ENCODE peak calls at places on chromosomes 2 and 18, in nine cellular contexts. X is RWPE2, K is GM23338, Z is right cardiac atrium, P is dorsolateral prefrontal cortex, R is GM23248, D is tibial nerve, H is HAP-1, N is breast epithelium. B is an unnamed sample. For H3K27me3, the result is how much of the 10 kb centered on the place peaks cover.

GRCh38 chr2:217530399-217531100 is 472.2 kb downstream of the TNS1 start:
- DNase-seq in X (no peak), K (no peak), Z (peak), P (no peak), R (no peak), D (no peak), H (no peak), N (no peak), B (no peak)

GRCh38 chr18:34730774-34731173 is 20.7 kb downstream of the DTNA start:
- DNase-seq in X (no peak), K (no peak), Z (no peak), P (no peak), R (no peak), D (no peak), H (no peak), N (no peak), B (no peak)

GRCh38 chr18:46393230-46393629 is 263.8 kb downstream of the LOXHD1 start:
- DNase-seq in X (no peak), K (peak), Z (peak), P (no peak), R (no peak), D (no peak), H (peak), N (no peak), B (no peak)

GRCh38 chr2:231458368-231458767 is 5.9 kb downstream of the NCL start:
- DNase-seq in X (no peak), K (no peak), Z (no peak), P (no peak), R (no peak), D (no peak), H (no peak), N (no peak), B (no peak)

GRCh38 chr2:158115202-158115783 is 13.6 kb downstream of the UPP2 start:
- DNase-seq in X (no peak), K (no peak), Z (no peak), P (no peak), R (no peak), D (no peak), H (no peak), N (no peak), B (no peak)

GRCh38 chr2:201507725-201508124 is 56.2 kb downstream of the STRADB start:
- DNase-seq in X (no peak), K (no peak), Z (no peak), P (no peak), R (no peak), D (no peak), H (no peak), N (no peak), B (no peak)

GRCh38 chr2:127589358-127589757 is 53.9 kb downstream of the MYO7B start:
- DNase-seq in X (no peak), K (no peak), Z (no peak), P (no peak), R (no peak), D (no peak), H (no peak), N (no peak), B (no peak)

GRCh38 chr2:142893241-142893640 is 15.8 kb downstream of the KYNU start:
- DNase-seq in X (no peak), K (no peak), Z (no peak), P (no peak), R (no peak), D (no peak), H (no peak), N (no peak), B (no peak)

GRCh38 chr2:177740718-177741117 is 331.9 kb downstream of the PDE11A start:
- DNase-seq in X (no peak), K (no peak), Z (no peak), P (no peak), R (no peak), D (no peak), H (no peak), N (no peak), B (no peak)

GRCh38 chr2:197229509-197230458 is 80.8 kb downstream of the ANKRD44 start:
- DNase-seq in X (no peak), K (no peak), Z (no peak), P (no peak), R (peak), D (no peak), H (no peak), N (no peak), B (no peak)

GRCh38 chr2:102149243-102149642 is 6.7 kb downstream of the IL1R1 start:
- DNase-seq in X (no peak), K (no peak), Z (no peak), P (no peak), R (no peak), D (no peak), H (no peak), N (no peak), B (no peak)
- H3K27me3 ChIP-seq in X (under half), K (under half), Z (under half), P (under half), R (under half), D (under half), H (under half), N (under half), B (under half)

DNA sequence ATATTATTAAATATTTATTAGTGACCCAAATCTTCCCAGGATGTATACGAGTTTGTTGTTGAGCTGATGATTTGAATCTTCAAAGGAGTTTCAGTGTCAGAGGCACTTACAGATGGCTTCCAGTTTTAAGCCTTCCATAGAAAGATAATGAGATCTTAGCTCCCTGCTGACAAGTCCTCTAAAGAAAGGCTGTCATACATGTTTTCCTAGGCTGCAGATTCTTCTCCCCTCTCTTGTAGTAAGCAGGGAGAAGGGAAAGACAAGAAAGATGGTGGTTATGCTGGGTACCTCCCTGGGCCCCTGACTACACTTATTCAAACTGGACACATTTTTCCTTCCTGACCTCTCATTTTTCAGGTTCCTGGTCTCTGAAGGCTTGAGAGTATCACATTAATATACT is 8.1 kb upstream of the GAREM1 start:
- DNase-seq in X (no peak), K (no peak), Z (no peak), P (no peak), R (no peak), D (no peak), H (no peak), N (no peak), B (no peak)
- H3K27me3 ChIP-seq in X (under half), K (under half), Z (under half), P (under half), R (under half), D (under half), H (under half), N (under half), B (under half)

GRCh38 chr18:10271481-10271880 is 183.0 kb upstream of the APCDD1 start:
- DNase-seq in X (no peak), K (no peak), Z (no peak), P (no peak), R (peak), D (no peak), H (no peak), N (no peak), B (no peak)
- H3K27me3 ChIP-seq in X (under half), K (under half), Z (under half), P (under half), R (under half), D (under half), H (under half), N (under half), B (under half)

DNA sequence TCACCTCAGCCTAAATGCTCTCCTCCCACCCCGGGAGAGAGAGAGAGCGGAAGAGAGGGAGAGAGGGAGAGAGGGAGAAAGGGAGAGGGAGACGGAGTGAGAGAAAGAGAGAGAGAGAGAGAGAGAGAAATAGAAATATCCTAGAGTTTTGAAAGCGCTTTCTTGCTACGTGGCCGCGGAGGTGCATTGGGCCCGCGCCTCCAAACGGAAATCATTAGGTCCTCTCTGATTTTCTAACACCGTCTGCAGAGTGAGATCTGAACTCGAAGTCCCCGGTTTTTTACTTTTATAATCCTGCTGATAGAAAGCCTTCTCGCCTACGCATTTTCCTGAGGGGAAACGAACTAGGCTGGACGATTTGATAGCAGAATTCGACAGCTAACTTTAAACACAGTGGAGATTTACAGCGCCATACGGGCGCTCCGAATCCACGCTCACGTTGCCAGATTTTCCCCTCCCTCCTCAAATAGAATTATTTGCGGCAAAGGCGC is 912 bp upstream of the EVX2 start:
- DNase-seq in X (no peak), K (peak), Z (no peak), P (no peak), R (peak), D (no peak), H (peak), N (no peak), B (no peak)
- H3K27me3 ChIP-seq in X (half or more), K (half or more), Z (under half), P (half or more), R (half or more), D (half or more), H (half or more), N (under half), B (half or more)

DNA sequence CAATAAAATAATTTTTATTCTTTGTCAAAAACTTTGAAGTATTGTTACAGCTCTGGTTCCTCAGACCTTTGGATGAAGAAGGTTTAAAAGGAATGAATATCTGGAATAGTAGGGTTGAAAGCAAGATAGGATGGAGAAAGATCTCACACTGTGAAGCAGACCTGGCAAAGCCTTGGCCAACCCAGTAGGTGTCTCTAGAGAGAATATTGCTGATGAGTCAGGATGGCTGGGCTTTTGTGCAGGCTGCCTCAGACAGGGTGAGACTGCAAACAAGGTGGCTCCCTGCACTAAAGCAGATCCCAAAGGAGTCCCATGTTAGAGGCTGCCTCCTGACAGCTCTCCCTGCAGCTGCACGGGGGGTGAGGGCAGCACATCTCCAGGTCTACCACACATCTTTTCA is 226.0 kb upstream of the ITGA4 start:
- DNase-seq in X (no peak), K (peak), Z (no peak), P (no peak), R (peak), D (no peak), H (no peak), N (no peak), B (no peak)
- H3K27me3 ChIP-seq in X (under half), K (under half), Z (under half), P (under half), R (under half), D (under half), H (under half), N (under half), B (under half)

GRCh38 chr2:104854507-104855173 is 725 bp downstream of the POU3F3 start:
- DNase-seq in X (no peak), K (peak), Z (peak), P (no peak), R (peak), D (no peak), H (peak), N (no peak), B (no peak)
- H3K27me3 ChIP-seq in X (half or more), K (half or more), Z (under half), P (under half), R (half or more), D (half or more), H (under half), N (under half), B (under half)

DNA sequence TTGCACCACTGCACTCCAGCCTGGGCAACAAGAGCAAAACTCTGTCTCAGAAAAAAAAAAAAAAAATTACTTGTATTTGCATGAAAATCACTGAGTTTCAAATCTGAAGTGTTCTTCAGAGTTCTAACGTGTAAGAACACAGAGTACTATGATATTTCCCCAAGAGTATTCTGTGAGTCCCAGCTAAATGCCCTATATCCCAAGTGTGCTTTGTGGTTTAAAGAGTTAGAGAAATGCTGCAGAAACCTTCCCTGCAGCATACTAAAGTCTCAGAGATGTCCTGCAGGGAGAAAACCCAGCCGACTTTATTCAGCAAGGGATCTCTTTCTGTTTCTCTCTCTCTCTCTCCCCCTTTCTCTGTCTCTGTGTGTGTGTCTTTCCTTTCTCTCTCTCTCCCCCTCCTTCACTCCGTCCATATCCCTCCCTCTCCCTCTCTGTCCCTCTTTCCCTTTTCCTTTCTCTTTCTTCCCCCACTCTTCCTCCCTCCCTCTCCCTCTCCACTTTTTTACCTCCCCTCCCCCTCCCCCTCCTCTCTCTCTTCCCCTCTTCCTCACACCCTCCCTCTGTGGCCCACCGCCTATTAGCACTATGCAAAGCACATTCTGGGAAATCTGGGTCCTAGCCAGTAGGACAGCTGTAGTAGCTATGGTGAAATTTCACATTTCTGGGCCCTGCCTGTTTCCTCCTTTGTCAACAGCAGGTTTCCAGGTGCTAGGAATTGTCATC is 54.2 kb downstream of the ACTR2 start:
- DNase-seq in X (no peak), K (peak), Z (no peak), P (no peak), R (no peak), D (peak), H (no peak), N (no peak), B (no peak)
- H3K27me3 ChIP-seq in X (under half), K (half or more), Z (under half), P (under half), R (under half), D (under half), H (under half), N (under half), B (under half)